ENCODE peak calls at places on chromosomes 7 and 10, in five cellular contexts. W is astrocyte of the cerebellum, F is foreskin fibroblast, V is adrenal gland, P is fibroblast of lung. R is an unnamed sample.

GRCh38 chr10:11165591-11166543 is 148.2 kb downstream of the CELF2 start:
- DNase-seq in W (no peak), F (no peak), V (peak), P (peak), R (peak)

GRCh38 chr10:29619273-29619672 is 15.5 kb downstream of the SVIL start:
- DNase-seq in W (no peak), F (peak), V (no peak), P (peak), R (no peak)

GRCh38 chr7:66125052-66125694 is 10.5 kb downstream of the CRCP start:
- DNase-seq in W (no peak), F (no peak), V (no peak), P (no peak), R (no peak)

GRCh38 chr10:123150986-123151738 is 3.0 kb upstream of the BUB3 start:
- DNase-seq in W (no peak), F (no peak), V (no peak), P (peak), R (peak)

GRCh38 chr7:83648464-83649241 is at the start of gene SEMA3E:
- DNase-seq in W (peak), F (peak), V (no peak), P (peak), R (peak)

GRCh38 chr7:25731035-25731880 is 420.7 kb upstream of the NFE2L3 start:
- DNase-seq in W (no peak), F (no peak), V (no peak), P (no peak), R (no peak)

GRCh38 chr7:116970148-116970910 is 17.0 kb downstream of the ST7 start:
- DNase-seq in W (no peak), F (no peak), V (no peak), P (no peak), R (no peak)

GRCh38 chr10:76640765-76641164 is 996.8 kb downstream of the KCNMA1 start:
- DNase-seq in W (no peak), F (no peak), V (no peak), P (no peak), R (no peak)

GRCh38 chr10:124001391-124002260 is 91.8 kb downstream of the CHST15 start:
- DNase-seq in W (no peak), F (no peak), V (no peak), P (no peak), R (no peak)

GRCh38 chr10:120931423-120931822 is 80.3 kb downstream of the WDR11 start:
- DNase-seq in W (no peak), F (no peak), V (no peak), P (no peak), R (no peak)

DNA sequence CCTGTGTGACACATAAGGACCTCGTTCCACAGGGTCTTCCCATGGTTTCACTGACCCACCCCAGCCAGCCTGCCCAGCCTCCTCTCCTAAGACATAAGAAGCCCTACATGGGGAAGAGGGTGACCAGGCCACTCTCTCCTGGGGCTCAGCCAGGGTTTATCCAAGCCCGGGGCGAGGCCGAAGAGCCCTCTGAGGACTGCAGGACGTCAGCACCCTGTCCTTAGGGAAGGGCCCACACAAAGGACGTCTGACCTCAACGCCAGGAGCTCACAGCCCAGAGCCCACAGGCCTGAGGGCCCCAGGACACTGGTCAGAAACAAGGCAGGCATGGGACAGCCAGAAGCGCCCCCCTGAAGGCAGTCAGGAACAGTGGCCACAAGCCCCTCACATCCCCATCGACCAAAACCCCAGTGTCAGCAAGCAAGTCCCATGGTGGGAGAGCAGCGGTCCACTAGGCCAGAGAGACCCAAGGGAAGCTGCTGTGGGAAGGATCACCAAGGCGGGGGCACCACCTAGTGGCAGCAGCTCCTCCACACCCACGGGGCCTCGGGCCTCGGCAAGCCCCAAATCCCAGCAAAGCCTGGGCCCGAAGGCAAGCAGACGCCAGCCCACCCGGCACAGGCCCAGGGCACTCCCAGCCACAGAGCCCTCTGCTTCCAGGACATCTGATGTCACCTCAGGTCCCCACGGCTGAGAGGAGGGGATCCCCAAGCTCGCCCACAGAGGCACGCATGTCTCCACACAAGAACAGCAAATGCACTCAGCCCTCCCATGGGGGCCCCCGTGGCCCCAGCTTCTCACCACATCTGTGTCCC is 23.4 kb downstream of the MAD1L1 start:
- DNase-seq in W (peak), F (peak), V (peak), P (peak), R (peak)
- TF ChIP-seq CTCF in W (peak), F (peak), V (peak), P (peak), R (peak)

GRCh38 chr10:63723320-63723719 is 202.1 kb downstream of the REEP3 start:
- DNase-seq in W (no peak), F (no peak), V (no peak), P (no peak), R (no peak)

GRCh38 chr10:63726883-63727282 is 205.7 kb downstream of the REEP3 start:
- DNase-seq in W (no peak), F (no peak), V (no peak), P (no peak), R (no peak)

GRCh38 chr10:63722537-63722936 is 201.3 kb downstream of the REEP3 start:
- DNase-seq in W (peak), F (no peak), V (no peak), P (peak), R (no peak)

GRCh38 chr10:63723741-63724140 is 202.5 kb downstream of the REEP3 start:
- DNase-seq in W (no peak), F (no peak), V (no peak), P (no peak), R (no peak)

DNA sequence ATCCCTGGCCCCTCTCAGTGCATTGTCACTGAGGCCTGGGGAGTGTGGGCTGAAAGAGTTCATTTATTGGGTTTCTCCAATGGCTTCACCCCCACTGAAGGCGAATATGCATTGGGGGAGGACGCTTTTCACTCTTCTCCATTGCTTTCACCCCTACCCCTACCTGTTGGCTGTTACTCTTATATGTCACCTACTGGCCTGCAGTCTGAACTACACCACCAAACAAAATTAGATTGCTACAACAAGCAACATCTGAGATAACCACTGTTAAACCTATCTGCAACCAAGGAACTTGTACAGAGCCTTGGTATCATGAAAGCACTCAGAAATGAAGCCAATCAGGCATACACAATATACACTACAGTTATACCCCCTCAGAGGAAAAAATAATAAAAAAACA is 203.7 kb downstream of the REEP3 start:
- DNase-seq in W (no peak), F (no peak), V (no peak), P (no peak), R (no peak)
- TF ChIP-seq CTCF in W (peak), F (no peak), V (no peak), P (no peak), R (no peak)

GRCh38 chr10:50219200-50219599 is 32.1 kb downstream of the ASAH2 start:
- DNase-seq in W (no peak), F (no peak), V (no peak), P (no peak), R (no peak)
- TF ChIP-seq CTCF in W (no peak), F (no peak), V (no peak), P (no peak), R (no peak)

GRCh38 chr10:119817991-119818888 is 54.4 kb downstream of the MCMBP start:
- DNase-seq in W (no peak), F (peak), V (peak), P (peak), R (peak)
- TF ChIP-seq CTCF in W (peak), F (no peak), V (no peak), P (no peak), R (peak)

DNA sequence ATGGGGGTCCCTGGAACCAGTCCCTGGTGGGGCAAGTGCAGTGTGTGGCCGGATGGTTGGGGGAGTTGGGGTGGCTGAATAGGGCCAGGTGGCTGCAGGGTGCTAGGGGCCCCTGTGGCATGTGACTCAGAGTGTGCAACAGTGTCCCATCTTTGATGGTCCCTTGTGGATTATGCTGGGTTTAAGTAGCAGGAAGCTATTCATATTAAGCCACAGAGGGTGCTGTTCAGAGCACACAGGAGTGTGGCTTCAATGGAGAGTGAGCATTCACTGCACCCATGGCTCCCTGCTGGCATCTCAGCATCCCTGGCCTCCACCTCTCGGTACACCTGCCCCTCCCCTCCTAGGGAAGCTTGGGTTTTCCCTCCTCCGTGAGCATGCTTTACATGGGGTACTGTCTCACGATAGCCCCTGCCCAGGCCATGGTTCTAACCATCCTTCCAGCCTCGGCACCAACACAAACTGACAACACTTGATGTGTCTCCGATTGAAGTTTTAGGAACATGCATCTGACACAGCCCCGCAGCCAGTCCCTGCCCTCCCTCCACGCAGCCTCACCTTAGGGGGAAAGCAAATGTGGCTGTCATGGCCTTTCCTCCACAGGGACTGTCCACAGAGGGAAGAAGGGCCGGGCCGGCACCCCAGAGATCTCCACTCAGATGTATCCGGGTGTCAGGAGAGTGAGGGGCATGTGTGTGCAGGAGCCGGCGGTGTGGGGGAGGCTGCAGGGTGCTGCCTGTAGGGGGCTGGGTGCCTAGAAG is 30.4 kb upstream of the PPIF start:
- DNase-seq in W (no peak), F (no peak), V (no peak), P (peak), R (no peak)
- TF ChIP-seq CTCF in W (no peak), F (no peak), V (no peak), P (no peak), R (no peak)